ENCODE peak calls at places on chromosomes 6 and 20, in ten cellular contexts. One of them, this sample, is unnamed. For H3K4me1 and H3K9me3, the result is how much of the 10 kb centered on the place peaks cover.

GRCh38 chr6:16737389-16737788 is 23.9 kb downstream of the ATXN1 start:
- DNase-seq in CD8-positive, alpha-beta memory T cell: no peak
- DNase-seq in mammary epithelial cell: peak
- DNase-seq in A673: peak
- DNase-seq in SK-N-SH: no peak
- DNase-seq in heart right ventricle: no peak
- DNase-seq in left ventricle myocardium inferior: no peak
- DNase-seq in colonic mucosa: no peak
- DNase-seq in cardiac muscle cell: peak
- DNase-seq in effector memory CD4-positive, alpha-beta T cell: no peak
- DNase-seq in this sample: no peak

GRCh38 chr6:90369024-90369519 is 72.4 kb upstream of the BACH2 start:
- DNase-seq in effector memory CD4-positive, alpha-beta T cell: no peak
- DNase-seq in CD8-positive, alpha-beta memory T cell: no peak
- DNase-seq in left ventricle myocardium inferior: peak
- DNase-seq in heart right ventricle: no peak
- DNase-seq in colonic mucosa: peak
- DNase-seq in mammary epithelial cell: peak
- DNase-seq in SK-N-SH: no peak
- DNase-seq in cardiac muscle cell: peak
- DNase-seq in A673: peak
- DNase-seq in this sample: peak

GRCh38 chr6:148545901-148546300 is 200.9 kb upstream of the UST start:
- DNase-seq in left ventricle myocardium inferior: no peak
- DNase-seq in heart right ventricle: no peak
- DNase-seq in CD8-positive, alpha-beta memory T cell: no peak
- DNase-seq in effector memory CD4-positive, alpha-beta T cell: no peak
- DNase-seq in A673: no peak
- DNase-seq in mammary epithelial cell: no peak
- DNase-seq in SK-N-SH: no peak
- DNase-seq in colonic mucosa: no peak
- DNase-seq in cardiac muscle cell: no peak
- DNase-seq in this sample: no peak

GRCh38 chr6:140546640-140547039 is 1172.2 kb upstream of the CITED2 start:
- DNase-seq in cardiac muscle cell: no peak
- DNase-seq in SK-N-SH: no peak
- DNase-seq in A673: no peak
- DNase-seq in CD8-positive, alpha-beta memory T cell: no peak
- DNase-seq in heart right ventricle: no peak
- DNase-seq in effector memory CD4-positive, alpha-beta T cell: no peak
- DNase-seq in colonic mucosa: no peak
- DNase-seq in mammary epithelial cell: peak
- DNase-seq in left ventricle myocardium inferior: no peak
- DNase-seq in this sample: no peak

GRCh38 chr6:82872092-82872635 is 193.5 kb downstream of the UBE3D start:
- DNase-seq in mammary epithelial cell: peak
- DNase-seq in CD8-positive, alpha-beta memory T cell: no peak
- DNase-seq in A673: no peak
- DNase-seq in cardiac muscle cell: no peak
- DNase-seq in heart right ventricle: no peak
- DNase-seq in effector memory CD4-positive, alpha-beta T cell: no peak
- DNase-seq in left ventricle myocardium inferior: no peak
- DNase-seq in SK-N-SH: no peak
- DNase-seq in colonic mucosa: no peak
- DNase-seq in this sample: no peak

GRCh38 chr20:19757973-19758887 is at the start of gene RIN2:
- DNase-seq in SK-N-SH: peak
- DNase-seq in CD8-positive, alpha-beta memory T cell: no peak
- DNase-seq in A673: peak
- DNase-seq in mammary epithelial cell: peak
- DNase-seq in left ventricle myocardium inferior: peak
- DNase-seq in cardiac muscle cell: peak
- DNase-seq in heart right ventricle: peak
- DNase-seq in colonic mucosa: no peak
- DNase-seq in effector memory CD4-positive, alpha-beta T cell: no peak
- DNase-seq in this sample: peak

GRCh38 chr6:137926207-137926731 is 59.2 kb downstream of the TNFAIP3 start:
- DNase-seq in A673: no peak
- DNase-seq in SK-N-SH: no peak
- DNase-seq in CD8-positive, alpha-beta memory T cell: no peak
- DNase-seq in heart right ventricle: no peak
- DNase-seq in colonic mucosa: no peak
- DNase-seq in effector memory CD4-positive, alpha-beta T cell: no peak
- DNase-seq in cardiac muscle cell: peak
- DNase-seq in left ventricle myocardium inferior: no peak
- DNase-seq in mammary epithelial cell: peak
- DNase-seq in this sample: no peak

GRCh38 chr6:30544666-30545272 is 11.5 kb downstream of the GNL1 start:
- DNase-seq in colonic mucosa: no peak
- DNase-seq in left ventricle myocardium inferior: no peak
- DNase-seq in effector memory CD4-positive, alpha-beta T cell: no peak
- DNase-seq in mammary epithelial cell: peak
- DNase-seq in CD8-positive, alpha-beta memory T cell: no peak
- DNase-seq in heart right ventricle: no peak
- DNase-seq in cardiac muscle cell: peak
- DNase-seq in A673: peak
- DNase-seq in SK-N-SH: peak
- DNase-seq in this sample: no peak

GRCh38 chr6:11586574-11586973 is 49.0 kb downstream of the TMEM170B start:
- DNase-seq in A673: peak
- DNase-seq in SK-N-SH: no peak
- DNase-seq in CD8-positive, alpha-beta memory T cell: no peak
- DNase-seq in left ventricle myocardium inferior: no peak
- DNase-seq in cardiac muscle cell: peak
- DNase-seq in mammary epithelial cell: peak
- DNase-seq in effector memory CD4-positive, alpha-beta T cell: no peak
- DNase-seq in colonic mucosa: no peak
- DNase-seq in heart right ventricle: no peak
- DNase-seq in this sample: no peak

GRCh38 chr6:2197177-2197671 is 48.2 kb downstream of the GMDS start:
- DNase-seq in SK-N-SH: no peak
- DNase-seq in heart right ventricle: no peak
- DNase-seq in left ventricle myocardium inferior: no peak
- DNase-seq in mammary epithelial cell: peak
- DNase-seq in A673: no peak
- DNase-seq in cardiac muscle cell: peak
- DNase-seq in colonic mucosa: no peak
- DNase-seq in effector memory CD4-positive, alpha-beta T cell: no peak
- DNase-seq in CD8-positive, alpha-beta memory T cell: no peak
- DNase-seq in this sample: peak

GRCh38 chr6:80197474-80197873 is 91.0 kb downstream of the BCKDHB start:
- DNase-seq in CD8-positive, alpha-beta memory T cell: no peak
- DNase-seq in A673: no peak
- DNase-seq in SK-N-SH: no peak
- DNase-seq in heart right ventricle: no peak
- DNase-seq in effector memory CD4-positive, alpha-beta T cell: no peak
- DNase-seq in mammary epithelial cell: peak
- DNase-seq in colonic mucosa: no peak
- DNase-seq in left ventricle myocardium inferior: no peak
- DNase-seq in cardiac muscle cell: peak
- DNase-seq in this sample: peak

GRCh38 chr20:59829415-59830106 is 103.9 kb downstream of the SYCP2 start:
- DNase-seq in colonic mucosa: peak
- DNase-seq in CD8-positive, alpha-beta memory T cell: no peak
- DNase-seq in cardiac muscle cell: no peak
- DNase-seq in left ventricle myocardium inferior: peak
- DNase-seq in effector memory CD4-positive, alpha-beta T cell: no peak
- DNase-seq in A673: no peak
- DNase-seq in mammary epithelial cell: no peak
- DNase-seq in heart right ventricle: no peak
- DNase-seq in SK-N-SH: no peak
- DNase-seq in this sample: peak

GRCh38 chr6:46170357-46171289 is at the start of gene ENPP5:
- DNase-seq in cardiac muscle cell: peak
- DNase-seq in mammary epithelial cell: peak
- DNase-seq in heart right ventricle: peak
- DNase-seq in left ventricle myocardium inferior: peak
- DNase-seq in SK-N-SH: peak
- DNase-seq in effector memory CD4-positive, alpha-beta T cell: peak
- DNase-seq in colonic mucosa: peak
- DNase-seq in CD8-positive, alpha-beta memory T cell: peak
- DNase-seq in A673: peak
- DNase-seq in this sample: peak

GRCh38 chr6:151740820-151741219 is 66.7 kb upstream of the ESR1 start:
- DNase-seq in effector memory CD4-positive, alpha-beta T cell: no peak
- DNase-seq in cardiac muscle cell: no peak
- DNase-seq in heart right ventricle: no peak
- DNase-seq in left ventricle myocardium inferior: no peak
- DNase-seq in CD8-positive, alpha-beta memory T cell: no peak
- DNase-seq in colonic mucosa: no peak
- DNase-seq in SK-N-SH: no peak
- DNase-seq in mammary epithelial cell: no peak
- DNase-seq in A673: no peak
- DNase-seq in this sample: no peak

GRCh38 chr6:88922775-88923548 is 40.5 kb downstream of the RNGTT start:
- DNase-seq in colonic mucosa: no peak
- DNase-seq in effector memory CD4-positive, alpha-beta T cell: no peak
- DNase-seq in heart right ventricle: no peak
- DNase-seq in SK-N-SH: no peak
- DNase-seq in cardiac muscle cell: peak
- DNase-seq in CD8-positive, alpha-beta memory T cell: no peak
- DNase-seq in A673: no peak
- DNase-seq in left ventricle myocardium inferior: no peak
- DNase-seq in mammary epithelial cell: peak
- DNase-seq in this sample: no peak

GRCh38 chr6:56430629-56431600 is 183.5 kb upstream of the COL21A1 start:
- DNase-seq in SK-N-SH: no peak
- DNase-seq in effector memory CD4-positive, alpha-beta T cell: no peak
- DNase-seq in cardiac muscle cell: no peak
- DNase-seq in mammary epithelial cell: no peak
- DNase-seq in colonic mucosa: no peak
- DNase-seq in left ventricle myocardium inferior: no peak
- DNase-seq in CD8-positive, alpha-beta memory T cell: no peak
- DNase-seq in A673: peak
- DNase-seq in heart right ventricle: no peak
- DNase-seq in this sample: no peak

GRCh38 chr20:12435254-12435653 is 517.6 kb downstream of the BTBD3 start:
- DNase-seq in heart right ventricle: no peak
- DNase-seq in cardiac muscle cell: no peak
- DNase-seq in colonic mucosa: no peak
- DNase-seq in mammary epithelial cell: no peak
- DNase-seq in A673: no peak
- DNase-seq in effector memory CD4-positive, alpha-beta T cell: no peak
- DNase-seq in SK-N-SH: no peak
- DNase-seq in left ventricle myocardium inferior: no peak
- DNase-seq in CD8-positive, alpha-beta memory T cell: no peak
- DNase-seq in this sample: no peak

DNA sequence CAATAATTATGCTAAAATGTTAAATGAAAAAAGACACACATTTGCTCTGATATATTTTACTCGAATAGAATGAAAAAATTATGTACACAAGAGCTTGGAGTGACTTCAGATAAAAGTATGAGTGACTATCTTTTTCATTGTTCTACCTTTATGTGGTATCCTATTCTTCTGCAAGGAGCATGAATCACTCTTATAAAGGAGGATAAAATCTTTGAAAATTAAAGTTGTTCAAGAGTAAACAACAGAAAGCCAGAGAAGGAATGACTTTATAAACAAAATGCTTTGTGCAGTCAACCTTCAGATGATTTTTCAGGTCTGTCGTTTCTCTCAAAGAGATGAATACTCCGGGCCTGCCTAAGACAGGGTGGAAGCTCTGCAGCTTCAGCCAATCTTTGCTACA is 215.3 kb downstream of the FOXA2 start:
- DNase-seq in CD8-positive, alpha-beta memory T cell: no peak
- DNase-seq in A673: no peak
- DNase-seq in heart right ventricle: no peak
- DNase-seq in cardiac muscle cell: no peak
- DNase-seq in mammary epithelial cell: no peak
- DNase-seq in SK-N-SH: no peak
- DNase-seq in colonic mucosa: no peak
- DNase-seq in left ventricle myocardium inferior: no peak
- DNase-seq in effector memory CD4-positive, alpha-beta T cell: no peak
- DNase-seq in this sample: no peak
- H3K4me1 ChIP-seq in CD8-positive, alpha-beta memory T cell: under half
- H3K4me1 ChIP-seq in A673: under half
- H3K4me1 ChIP-seq in heart right ventricle: under half
- H3K4me1 ChIP-seq in cardiac muscle cell: under half
- H3K4me1 ChIP-seq in mammary epithelial cell: under half
- H3K4me1 ChIP-seq in SK-N-SH: under half
- H3K4me1 ChIP-seq in colonic mucosa: under half
- H3K4me1 ChIP-seq in left ventricle myocardium inferior: under half
- H3K4me1 ChIP-seq in effector memory CD4-positive, alpha-beta T cell: under half
- H3K4me1 ChIP-seq in this sample: under half

DNA sequence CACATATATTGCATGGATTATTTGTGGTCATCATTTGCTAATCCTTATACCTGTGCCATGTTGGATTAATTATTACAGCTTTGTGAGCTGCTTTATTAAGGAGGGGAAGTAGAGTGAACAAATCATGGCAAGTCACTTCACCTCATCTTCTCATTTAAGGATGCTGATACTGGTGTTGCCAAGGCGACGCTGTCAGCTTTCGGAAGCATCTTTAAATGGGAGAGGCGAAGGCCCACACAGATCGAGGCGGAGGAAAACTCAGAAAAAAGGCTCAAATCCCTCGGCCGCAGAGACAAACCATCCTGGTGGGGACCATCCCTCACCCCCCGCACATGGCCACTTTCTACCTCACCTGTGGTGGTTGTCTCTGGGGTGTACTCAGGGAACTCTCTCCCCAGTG is 34.8 kb downstream of the FAM110A start:
- DNase-seq in mammary epithelial cell: no peak
- DNase-seq in left ventricle myocardium inferior: no peak
- DNase-seq in heart right ventricle: no peak
- DNase-seq in SK-N-SH: no peak
- DNase-seq in colonic mucosa: no peak
- DNase-seq in A673: no peak
- DNase-seq in cardiac muscle cell: no peak
- DNase-seq in effector memory CD4-positive, alpha-beta T cell: no peak
- DNase-seq in CD8-positive, alpha-beta memory T cell: peak
- DNase-seq in this sample: no peak
- H3K9me3 ChIP-seq in mammary epithelial cell: under half
- H3K9me3 ChIP-seq in left ventricle myocardium inferior: under half
- H3K9me3 ChIP-seq in heart right ventricle: under half
- H3K9me3 ChIP-seq in SK-N-SH: under half
- H3K9me3 ChIP-seq in colonic mucosa: under half
- H3K9me3 ChIP-seq in A673: under half
- H3K9me3 ChIP-seq in cardiac muscle cell: under half
- H3K9me3 ChIP-seq in effector memory CD4-positive, alpha-beta T cell: under half
- H3K9me3 ChIP-seq in CD8-positive, alpha-beta memory T cell: under half
- H3K9me3 ChIP-seq in this sample: under half

GRCh38 chr6:36698871-36699271 is 1.2 kb downstream of the RAB44 start:
- DNase-seq in mammary epithelial cell: no peak
- DNase-seq in heart right ventricle: no peak
- DNase-seq in left ventricle myocardium inferior: no peak
- DNase-seq in cardiac muscle cell: no peak
- DNase-seq in colonic mucosa: no peak
- DNase-seq in A673: no peak
- DNase-seq in effector memory CD4-positive, alpha-beta T cell: no peak
- DNase-seq in CD8-positive, alpha-beta memory T cell: no peak
- DNase-seq in SK-N-SH: no peak
- DNase-seq in this sample: no peak
- H3K27ac ChIP-seq in mammary epithelial cell: no peak
- H3K27ac ChIP-seq in heart right ventricle: no peak
- H3K27ac ChIP-seq in left ventricle myocardium inferior: no peak
- H3K27ac ChIP-seq in cardiac muscle cell: no peak
- H3K27ac ChIP-seq in colonic mucosa: no peak
- H3K27ac ChIP-seq in A673: no peak
- H3K27ac ChIP-seq in effector memory CD4-positive, alpha-beta T cell: no peak
- H3K27ac ChIP-seq in CD8-positive, alpha-beta memory T cell: no peak
- H3K27ac ChIP-seq in SK-N-SH: no peak
- H3K27ac ChIP-seq in this sample: no peak

GRCh38 chr20:17663486-17663885 is 18.6 kb downstream of the RRBP1 start:
- DNase-seq in CD8-positive, alpha-beta memory T cell: no peak
- DNase-seq in left ventricle myocardium inferior: no peak
- DNase-seq in mammary epithelial cell: no peak
- DNase-seq in cardiac muscle cell: peak
- DNase-seq in heart right ventricle: no peak
- DNase-seq in SK-N-SH: no peak
- DNase-seq in colonic mucosa: no peak
- DNase-seq in A673: peak
- DNase-seq in effector memory CD4-positive, alpha-beta T cell: no peak
- DNase-seq in this sample: no peak
- H3K4me1 ChIP-seq in CD8-positive, alpha-beta memory T cell: under half
- H3K4me1 ChIP-seq in left ventricle myocardium inferior: half or more
- H3K4me1 ChIP-seq in mammary epithelial cell: under half
- H3K4me1 ChIP-seq in cardiac muscle cell: under half
- H3K4me1 ChIP-seq in heart right ventricle: under half
- H3K4me1 ChIP-seq in SK-N-SH: under half
- H3K4me1 ChIP-seq in colonic mucosa: under half
- H3K4me1 ChIP-seq in A673: half or more
- H3K4me1 ChIP-seq in effector memory CD4-positive, alpha-beta T cell: under half
- H3K4me1 ChIP-seq in this sample: under half

This sample was measured in adrenal gland.